ENCODE peak calls at places on chromosomes 4 and X, in four cellular contexts. One of them, this sample, is unnamed.

GRCh38 chr4:156959298-156959702 is 12.3 kb downstream of the PDGFC start:
- DNase-seq in CD4-positive, alpha-beta memory T cell: no peak
- DNase-seq in ascending aorta: no peak
- DNase-seq in upper lobe of left lung: no peak
- DNase-seq in this sample: no peak

GRCh38 chr4:81049861-81050423 is 19.4 kb downstream of the BMP3 start:
- DNase-seq in CD4-positive, alpha-beta memory T cell: no peak
- DNase-seq in ascending aorta: no peak
- DNase-seq in upper lobe of left lung: no peak
- DNase-seq in this sample: no peak

GRCh38 chr4:16222957-16223527 is 3.2 kb downstream of the TAPT1 start:
- DNase-seq in CD4-positive, alpha-beta memory T cell: no peak
- DNase-seq in ascending aorta: no peak
- DNase-seq in upper lobe of left lung: no peak
- DNase-seq in this sample: no peak

GRCh38 chr4:20159516-20159915 is 92.2 kb upstream of the SLIT2 start:
- DNase-seq in CD4-positive, alpha-beta memory T cell: no peak
- DNase-seq in ascending aorta: no peak
- DNase-seq in upper lobe of left lung: no peak
- DNase-seq in this sample: no peak

GRCh38 chr4:83320548-83320947 is 14.1 kb downstream of the HPSE start:
- DNase-seq in CD4-positive, alpha-beta memory T cell: no peak
- DNase-seq in ascending aorta: peak; percentile 48
- DNase-seq in upper lobe of left lung: peak; percentile 55
- DNase-seq in this sample: no peak

GRCh38 chr4:177309525-177310371 is at the start of gene NEIL3:
- DNase-seq in CD4-positive, alpha-beta memory T cell: peak; percentile 91
- DNase-seq in ascending aorta: peak; percentile 68
- DNase-seq in upper lobe of left lung: peak; percentile 99
- DNase-seq in this sample: peak; percentile 51

GRCh38 chr4:81421346-81422218 is 50.1 kb downstream of the RASGEF1B start:
- DNase-seq in CD4-positive, alpha-beta memory T cell: no peak
- DNase-seq in ascending aorta: no peak
- DNase-seq in upper lobe of left lung: no peak
- DNase-seq in this sample: no peak

GRCh38 chr4:84403656-84404055 is 95.4 kb downstream of the NKX6-1 start:
- DNase-seq in CD4-positive, alpha-beta memory T cell: no peak
- DNase-seq in ascending aorta: no peak
- DNase-seq in upper lobe of left lung: no peak
- DNase-seq in this sample: no peak

GRCh38 chrX:106246511-106246910 is 78.4 kb downstream of the PWWP3B start:
- DNase-seq in CD4-positive, alpha-beta memory T cell: no peak
- DNase-seq in ascending aorta: no peak
- DNase-seq in upper lobe of left lung: no peak
- DNase-seq in this sample: no peak

GRCh38 chr4:105471566-105472176 is 2.2 kb downstream of the PPA2 start:
- DNase-seq in CD4-positive, alpha-beta memory T cell: peak; percentile 73
- DNase-seq in ascending aorta: peak; percentile 13
- DNase-seq in upper lobe of left lung: no peak
- DNase-seq in this sample: no peak

GRCh38 chr4:148292596-148293175 is 149.5 kb downstream of the NR3C2 start:
- DNase-seq in CD4-positive, alpha-beta memory T cell: no peak
- DNase-seq in ascending aorta: no peak
- DNase-seq in upper lobe of left lung: no peak
- DNase-seq in this sample: no peak

GRCh38 chr4:151967074-151967473 is 206.3 kb upstream of the GATB start:
- DNase-seq in CD4-positive, alpha-beta memory T cell: no peak
- DNase-seq in ascending aorta: no peak
- DNase-seq in upper lobe of left lung: no peak
- DNase-seq in this sample: no peak

GRCh38 chr4:152680988-152681731 is 1.4 kb upstream of the TMEM154 start:
- DNase-seq in CD4-positive, alpha-beta memory T cell: no peak
- DNase-seq in ascending aorta: no peak
- DNase-seq in upper lobe of left lung: no peak
- DNase-seq in this sample: no peak

DNA sequence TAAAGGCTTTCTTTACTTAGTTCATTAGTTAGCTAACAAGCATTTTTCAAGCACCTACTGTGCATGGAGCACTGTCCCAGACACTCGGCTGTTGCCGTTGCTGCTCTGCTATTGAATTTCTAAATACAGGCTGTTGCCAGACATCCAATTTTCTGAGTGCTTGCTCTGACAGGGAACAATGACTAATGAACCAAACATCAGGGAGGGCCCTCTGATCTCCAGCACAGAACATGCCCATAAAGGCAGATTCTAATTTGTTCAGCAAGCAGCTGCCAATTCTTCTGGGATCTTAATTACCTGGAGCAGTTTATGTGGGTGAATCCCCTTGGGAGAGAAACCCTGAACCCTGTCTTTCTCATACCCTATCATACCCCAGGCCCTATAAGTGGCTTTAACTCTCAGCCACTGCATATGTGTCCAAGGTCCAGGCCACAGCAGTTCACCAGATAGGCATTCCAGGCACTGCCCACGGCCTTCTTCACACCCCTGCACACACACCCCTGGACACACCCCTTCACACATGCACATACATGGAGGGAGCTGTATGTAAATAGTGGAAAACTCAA is 27.9 kb downstream of the TSC22D3 start:
- DNase-seq in CD4-positive, alpha-beta memory T cell: no peak
- DNase-seq in ascending aorta: no peak
- DNase-seq in upper lobe of left lung: no peak
- DNase-seq in this sample: no peak
- H3K4me1 ChIP-seq in CD4-positive, alpha-beta memory T cell: peaks cover 13% of the 10 kb centered on the region
- H3K4me1 ChIP-seq in ascending aorta: peaks cover 8% of the 10 kb centered on the region
- H3K4me1 ChIP-seq in upper lobe of left lung: peaks cover 29% of the 10 kb centered on the region
- H3K4me1 ChIP-seq in this sample: no peaks in the 10 kb centered on the region

GRCh38 chr4:140743194-140743931 is 12.8 kb downstream of the TBC1D9 start:
- DNase-seq in CD4-positive, alpha-beta memory T cell: no peak
- DNase-seq in ascending aorta: no peak
- DNase-seq in upper lobe of left lung: no peak
- DNase-seq in this sample: no peak
- H3K4me1 ChIP-seq in CD4-positive, alpha-beta memory T cell: no peaks in the 10 kb centered on the region
- H3K4me1 ChIP-seq in ascending aorta: no peaks in the 10 kb centered on the region
- H3K4me1 ChIP-seq in upper lobe of left lung: peaks cover 15% of the 10 kb centered on the region
- H3K4me1 ChIP-seq in this sample: peaks cover 11% of the 10 kb centered on the region

GRCh38 chr4:118967393-118967792 is 78.7 kb downstream of the SYNPO2 start:
- DNase-seq in CD4-positive, alpha-beta memory T cell: no peak
- DNase-seq in ascending aorta: no peak
- DNase-seq in upper lobe of left lung: no peak
- DNase-seq in this sample: no peak

GRCh38 chr4:118969359-118969758 is 80.7 kb downstream of the SYNPO2 start:
- DNase-seq in CD4-positive, alpha-beta memory T cell: no peak
- DNase-seq in ascending aorta: no peak
- DNase-seq in upper lobe of left lung: no peak
- DNase-seq in this sample: no peak

GRCh38 chr4:118968813-118969212 is 80.2 kb downstream of the SYNPO2 start:
- DNase-seq in CD4-positive, alpha-beta memory T cell: no peak
- DNase-seq in ascending aorta: no peak
- DNase-seq in upper lobe of left lung: no peak
- DNase-seq in this sample: no peak

GRCh38 chr4:118964891-118965411 is 76.3 kb downstream of the SYNPO2 start:
- DNase-seq in CD4-positive, alpha-beta memory T cell: no peak
- DNase-seq in ascending aorta: no peak
- DNase-seq in upper lobe of left lung: no peak
- DNase-seq in this sample: no peak

DNA sequence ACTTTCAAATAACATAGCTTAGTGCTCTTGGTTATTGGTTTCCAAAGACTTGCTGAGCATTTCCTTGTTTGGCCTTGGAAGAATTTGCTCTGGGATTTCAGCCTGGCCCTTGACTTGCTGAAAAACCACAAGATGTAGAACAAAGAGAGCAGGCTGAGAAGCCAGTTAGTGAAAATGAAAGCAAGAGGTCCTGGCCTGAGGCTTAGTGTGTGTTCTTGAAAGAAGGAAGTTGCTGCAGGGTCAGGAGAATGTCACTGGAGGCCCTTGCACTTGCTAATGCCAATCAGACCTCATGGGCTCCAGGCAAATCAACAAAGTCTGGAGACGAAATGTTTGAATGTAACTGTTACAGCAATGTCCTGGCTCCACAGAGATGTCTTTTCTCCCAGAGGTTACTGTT is 79.4 kb downstream of the SYNPO2 start:
- DNase-seq in CD4-positive, alpha-beta memory T cell: peak; percentile 11
- DNase-seq in ascending aorta: no peak
- DNase-seq in upper lobe of left lung: no peak
- DNase-seq in this sample: no peak
- H3K4me1 ChIP-seq in CD4-positive, alpha-beta memory T cell: peaks cover 8% of the 10 kb centered on the region
- H3K4me1 ChIP-seq in ascending aorta: peaks cover 61% of the 10 kb centered on the region
- H3K4me1 ChIP-seq in upper lobe of left lung: peaks cover 24% of the 10 kb centered on the region
- H3K4me1 ChIP-seq in this sample: no peaks in the 10 kb centered on the region

GRCh38 chr4:184396570-184397515 is 77.5 kb downstream of the IRF2 start:
- DNase-seq in CD4-positive, alpha-beta memory T cell: no peak
- DNase-seq in ascending aorta: no peak
- DNase-seq in upper lobe of left lung: no peak
- DNase-seq in this sample: no peak
- H3K4me1 ChIP-seq in CD4-positive, alpha-beta memory T cell: peaks cover 5% of the 10 kb centered on the region
- H3K4me1 ChIP-seq in ascending aorta: peaks cover 23% of the 10 kb centered on the region
- H3K4me1 ChIP-seq in upper lobe of left lung: peaks cover 16% of the 10 kb centered on the region
- H3K4me1 ChIP-seq in this sample: no peaks in the 10 kb centered on the region

GRCh38 chrX:127313638-127314037 is 494.1 kb downstream of the PRR32 start:
- DNase-seq in CD4-positive, alpha-beta memory T cell: no peak
- DNase-seq in ascending aorta: no peak
- DNase-seq in upper lobe of left lung: no peak
- DNase-seq in this sample: no peak

DNA sequence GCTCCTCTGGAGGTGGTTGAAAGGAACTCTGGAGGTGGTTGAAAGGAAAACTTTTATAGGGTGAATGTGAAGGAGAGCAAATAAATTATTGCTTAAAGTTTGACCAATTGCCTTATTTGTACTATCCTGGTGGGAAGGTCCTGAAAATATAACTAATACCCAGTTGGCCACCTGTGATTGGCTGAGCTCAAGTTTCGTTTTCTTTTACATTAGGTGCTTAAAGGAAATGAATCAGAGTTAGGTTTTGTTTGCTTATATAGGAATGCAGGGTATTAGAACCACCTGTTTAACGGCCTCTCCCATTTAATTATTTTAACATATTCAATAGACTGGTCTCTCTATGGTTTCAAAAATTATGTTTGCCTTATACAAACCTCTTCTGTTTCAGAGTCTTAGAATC is 497.6 kb downstream of the PRR32 start:
- DNase-seq in CD4-positive, alpha-beta memory T cell: no peak
- DNase-seq in ascending aorta: no peak
- DNase-seq in upper lobe of left lung: no peak
- DNase-seq in this sample: no peak
- H3K4me1 ChIP-seq in CD4-positive, alpha-beta memory T cell: no peaks in the 10 kb centered on the region
- H3K4me1 ChIP-seq in ascending aorta: no peaks in the 10 kb centered on the region
- H3K4me1 ChIP-seq in upper lobe of left lung: no peaks in the 10 kb centered on the region
- H3K4me1 ChIP-seq in this sample: no peaks in the 10 kb centered on the region

GRCh38 chr4:184331155-184331995 is 113.7 kb upstream of the ENPP6 start:
- DNase-seq in CD4-positive, alpha-beta memory T cell: no peak
- DNase-seq in ascending aorta: no peak
- DNase-seq in upper lobe of left lung: no peak
- DNase-seq in this sample: no peak

GRCh38 chr4:184337907-184338306 is 120.2 kb upstream of the ENPP6 start:
- DNase-seq in CD4-positive, alpha-beta memory T cell: no peak
- DNase-seq in ascending aorta: no peak
- DNase-seq in upper lobe of left lung: no peak
- DNase-seq in this sample: no peak

GRCh38 chr4:184330008-184330400 is 112.3 kb upstream of the ENPP6 start:
- DNase-seq in CD4-positive, alpha-beta memory T cell: no peak
- DNase-seq in ascending aorta: no peak
- DNase-seq in upper lobe of left lung: peak; percentile 90
- DNase-seq in this sample: no peak

GRCh38 chr4:184335520-184335919 is 117.8 kb upstream of the ENPP6 start:
- DNase-seq in CD4-positive, alpha-beta memory T cell: no peak
- DNase-seq in ascending aorta: no peak
- DNase-seq in upper lobe of left lung: no peak
- DNase-seq in this sample: no peak
- H3K4me1 ChIP-seq in CD4-positive, alpha-beta memory T cell: no peaks in the 10 kb centered on the region
- H3K4me1 ChIP-seq in ascending aorta: peaks cover 4% of the 10 kb centered on the region
- H3K4me1 ChIP-seq in upper lobe of left lung: peaks cover 17% of the 10 kb centered on the region
- H3K4me1 ChIP-seq in this sample: no peaks in the 10 kb centered on the region

This sample was measured in Panc1.